ENCODE peak calls at places on chromosome 13, in four cellular contexts. A, K, Q and T are unnamed samples.

GRCh38 chr13:98406475-98406874 is 170.4 kb downstream of the STK24 start:
- DNase-seq in A (no peak), K (no peak), Q (no peak), T (no peak)

GRCh38 chr13:30963794-30964193 is 31.3 kb downstream of the TEX26 start:
- DNase-seq in A (peak; percentile 4), K (peak; percentile 22), Q (no peak), T (no peak)

GRCh38 chr13:36912369-36912768 is 7.7 kb downstream of the SMAD9 start:
- DNase-seq in A (no peak), K (no peak), Q (no peak), T (no peak)

GRCh38 chr13:94328336-94329041 is 151.0 kb downstream of the DCT start:
- DNase-seq in A (no peak), K (no peak), Q (no peak), T (no peak)

GRCh38 chr13:29457299-29457698 is 138.2 kb downstream of the SLC7A1 start:
- DNase-seq in A (peak; percentile 90), K (no peak), Q (no peak), T (no peak)

GRCh38 chr13:108926848-108927247 is 297.4 kb downstream of the MYO16 start:
- DNase-seq in A (no peak), K (no peak), Q (no peak), T (no peak)

GRCh38 chr13:46354143-46355087 is 32.6 kb downstream of the RUBCNL start:
- DNase-seq in A (peak; percentile 95), K (no peak), Q (no peak), T (no peak)

GRCh38 chr13:37617162-37617561 is 18.6 kb upstream of the POSTN start:
- DNase-seq in A (peak; percentile 24), K (no peak), Q (no peak), T (no peak)

GRCh38 chr13:40377783-40378182 is 288.7 kb downstream of the FOXO1 start:
- DNase-seq in A (no peak), K (no peak), Q (no peak), T (no peak)

GRCh38 chr13:36887758-36888521 is 32.1 kb downstream of the SMAD9 start:
- DNase-seq in A (no peak), K (no peak), Q (no peak), T (no peak)

GRCh38 chr13:81602236-81602635 is 1261.3 kb upstream of the SPRY2 start:
- DNase-seq in A (no peak), K (no peak), Q (no peak), T (no peak)

GRCh38 chr13:113998781-113999617 is 25.1 kb upstream of the C13orf46 start:
- DNase-seq in A (no peak), K (no peak), Q (no peak), T (no peak)

GRCh38 chr13:72839831-72840426 is 58.0 kb downstream of the PIBF1 start:
- DNase-seq in A (peak; percentile 69), K (peak; percentile 78), Q (peak; percentile 74), T (peak; percentile 18)

GRCh38 chr13:108897955-108898354 is 268.5 kb downstream of the MYO16 start:
- DNase-seq in A (no peak), K (no peak), Q (no peak), T (no peak)

GRCh38 chr13:24931450-24932217 is 164.3 kb upstream of the PABPC3 start:
- DNase-seq in A (no peak), K (no peak), Q (no peak), T (no peak)

GRCh38 chr13:49292742-49293498 is 45.2 kb downstream of the CDADC1 start:
- DNase-seq in A (no peak), K (no peak), Q (no peak), T (no peak)

GRCh38 chr13:23822252-23822824 is 66.9 kb downstream of the MIPEP start:
- DNase-seq in A (no peak), K (no peak), Q (no peak), T (no peak)

GRCh38 chr13:46665630-46666482 is 112.9 kb downstream of the LRCH1 start:
- DNase-seq in A (no peak), K (peak; percentile 44), Q (no peak), T (no peak)

GRCh38 chr13:31951215-31951678 is 80.3 kb upstream of the FRY start:
- DNase-seq in A (peak; percentile 47), K (peak; percentile 52), Q (peak; percentile 57), T (no peak)

GRCh38 chr13:114130708-114131580 is 1.5 kb downstream of the RASA3 start:
- DNase-seq in A (peak; percentile 73), K (peak; percentile 47), Q (no peak), T (peak; percentile 66)

GRCh38 chr13:31038834-31039552 is 106.5 kb downstream of the TEX26 start:
- DNase-seq in A (peak; percentile 70), K (no peak), Q (no peak), T (no peak)

GRCh38 chr13:98307744-98308524 is 130.9 kb upstream of the RNF113B start:
- DNase-seq in A (no peak), K (no peak), Q (no peak), T (no peak)

GRCh38 chr13:63161219-63161618 is 1745.6 kb upstream of the PCDH20 start:
- DNase-seq in A (no peak), K (no peak), Q (no peak), T (no peak)

GRCh38 chr13:28981530-28981929 is 161.4 kb downstream of the MTUS2 start:
- DNase-seq in A (no peak), K (no peak), Q (no peak), T (no peak)

GRCh38 chr13:110759710-110760109 is 46.2 kb downstream of the ING1 start:
- DNase-seq in A (peak; percentile 5), K (no peak), Q (no peak), T (no peak)

GRCh38 chr13:62014299-62014698 is 598.6 kb upstream of the PCDH20 start:
- DNase-seq in A (no peak), K (no peak), Q (no peak), T (no peak)

GRCh38 chr13:100594731-100595130 is 6.1 kb upstream of the GGACT start:
- DNase-seq in A (no peak), K (peak; percentile 38), Q (no peak), T (no peak)

GRCh38 chr13:43246382-43246781 is 223.0 kb downstream of the DNAJC15 start:
- DNase-seq in A (no peak), K (no peak), Q (no peak), T (no peak)

GRCh38 chr13:77859450-77859849 is 59.2 kb downstream of the EDNRB start:
- DNase-seq in A (no peak), K (no peak), Q (no peak), T (no peak)

DNA sequence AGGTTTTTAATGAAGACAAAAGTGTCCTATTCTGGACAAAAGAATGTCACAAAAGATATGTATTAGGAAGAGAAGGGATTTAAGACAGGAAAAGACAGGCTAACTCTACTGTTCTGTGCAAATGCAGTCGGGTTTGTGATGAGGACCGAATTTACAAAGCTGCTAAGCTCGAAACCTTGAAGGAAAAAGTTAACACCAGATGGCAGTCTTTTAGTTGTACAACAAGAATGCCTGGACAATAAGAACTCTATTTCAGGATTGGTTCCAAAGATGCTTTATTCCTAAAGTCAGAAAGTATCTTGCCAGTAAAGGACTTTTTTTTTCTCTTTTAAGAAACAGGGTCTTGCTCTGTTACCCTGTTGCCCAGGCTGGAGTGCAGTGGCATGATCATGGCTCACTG is 51.1 kb downstream of the HS6ST3 start:
- DNase-seq in A (peak; percentile 16), K (no peak), Q (no peak), T (no peak)
- TF ChIP-seq CTCF in A (peak; percentile 59), K (no peak), Q (no peak), T (no peak)

GRCh38 chr13:55613429-55614187 is 1527.1 kb upstream of the PRR20A start:
- DNase-seq in A (no peak), K (no peak), Q (no peak), T (no peak)
- H3K9me3 ChIP-seq in A (peaks cover 16% of the 10 kb centered on the region), K (no peaks in the 10 kb centered on the region), Q (no peaks in the 10 kb centered on the region), T (peaks cover 11% of the 10 kb centered on the region)

DNA sequence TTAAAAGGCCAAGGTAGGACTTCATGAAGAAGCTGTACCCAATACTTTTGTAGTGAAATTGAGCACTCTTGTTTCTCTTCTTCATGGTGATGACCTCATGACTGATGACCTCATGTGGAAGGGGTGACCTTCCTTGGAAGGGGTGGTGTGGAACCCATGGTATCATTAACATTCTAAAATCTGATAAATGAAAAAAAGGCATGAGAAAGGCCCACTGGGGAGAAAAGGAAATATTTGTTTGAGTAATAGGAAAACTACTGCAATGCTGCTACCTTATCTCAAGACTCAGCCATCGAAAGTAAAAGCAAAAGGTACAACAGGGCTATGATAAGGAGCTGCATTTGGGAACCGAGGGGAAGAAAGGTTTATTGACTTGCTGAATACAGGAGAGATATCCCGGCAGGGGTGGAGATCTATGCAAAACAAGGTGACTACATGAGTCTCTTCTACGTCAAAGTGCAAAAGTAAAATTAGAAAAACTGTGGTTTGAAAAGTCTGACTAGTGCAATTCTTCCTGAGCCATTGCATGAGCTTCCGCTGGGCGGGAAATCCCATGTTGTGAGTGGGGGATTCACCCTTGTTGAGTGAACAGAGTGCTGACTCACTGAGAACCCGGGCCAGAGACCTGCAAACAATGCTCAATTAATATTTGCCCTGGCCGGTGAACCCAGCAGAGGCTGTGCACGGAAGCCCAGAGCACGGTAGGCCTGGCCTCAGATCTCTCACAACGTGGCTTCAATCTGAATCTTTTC is 138.9 kb upstream of the RFC3 start:
- DNase-seq in A (peak; percentile 94), K (peak; percentile 45), Q (peak; percentile 59), T (peak; percentile 33)
- TF ChIP-seq CTCF in A (no peak), K (no peak), Q (no peak), T (no peak)

GRCh38 chr13:19057588-19058340 is 123.9 kb downstream of the TUBA3C start:
- DNase-seq in A (no peak), K (no peak), Q (no peak), T (no peak)
- H3K9me3 ChIP-seq in A (peaks cover 66% of the 10 kb centered on the region), K (no peaks in the 10 kb centered on the region), Q (no peaks in the 10 kb centered on the region), T (no peaks in the 10 kb centered on the region)

DNA sequence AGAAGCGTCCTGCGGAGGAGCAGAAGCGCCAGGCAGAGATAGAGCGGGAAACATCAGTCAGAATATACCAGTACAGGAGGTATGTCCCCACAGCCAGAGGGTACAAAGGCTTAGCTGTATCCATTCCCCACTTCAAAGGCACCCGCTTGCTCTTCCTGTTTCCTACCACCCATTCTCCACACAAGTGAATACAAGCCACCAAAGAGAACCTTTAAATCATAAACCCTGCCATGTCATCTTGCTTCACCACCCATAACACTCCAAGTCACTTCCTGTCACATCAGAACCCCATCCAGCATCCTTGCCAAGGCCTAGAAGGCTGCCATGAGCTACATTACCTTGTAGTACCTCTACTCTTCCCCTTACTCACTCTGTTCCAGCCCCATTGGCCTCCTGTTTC is 205.8 kb downstream of the LMO7 start:
- DNase-seq in A (no peak), K (no peak), Q (no peak), T (no peak)
- TF ChIP-seq CTCF in A (no peak), K (no peak), Q (no peak), T (no peak)

GRCh38 chr13:112204376-112204775 is 137.4 kb downstream of the SOX1 start:
- DNase-seq in A (no peak), K (no peak), Q (no peak), T (no peak)
- H3K9me3 ChIP-seq in A (peaks cover 17% of the 10 kb centered on the region), K (no peaks in the 10 kb centered on the region), Q (no peaks in the 10 kb centered on the region), T (no peaks in the 10 kb centered on the region)

DNA sequence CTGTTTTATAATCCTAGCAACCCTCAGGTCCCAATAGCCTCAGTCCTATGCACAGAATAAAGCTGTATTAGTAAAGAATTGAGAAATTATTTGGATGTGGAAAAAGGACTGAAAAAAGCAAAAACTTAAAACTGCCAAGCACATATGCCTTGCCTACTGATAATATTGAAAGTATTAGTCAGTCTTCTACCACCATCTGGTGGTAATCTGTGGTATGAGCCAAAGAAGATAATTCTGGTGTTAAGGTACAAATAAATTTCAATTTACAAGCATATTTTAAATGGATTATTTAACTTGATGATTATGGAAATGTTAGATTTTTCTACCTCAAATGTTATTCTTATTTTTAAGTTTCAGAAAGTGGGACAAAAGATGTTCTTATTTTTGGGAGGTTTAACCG is 460.3 kb upstream of the KLHL1 start:
- DNase-seq in A (peak; percentile 11), K (peak; percentile 21), Q (no peak), T (no peak)
- TF ChIP-seq CTCF in A (peak; percentile 68), K (peak; percentile 63), Q (peak; percentile 84), T (no peak)